ENCODE peak calls at places on chromosomes 1 and 21, in seven cellular contexts. J is tibial nerve, Y is gastrocnemius medialis, A is IMR-90, R is K562, M is testis, I is Peyer's patch. C is an unnamed sample.

GRCh38 chr1:119279441-119280415 is 88.9 kb upstream of the HAO2 start:
- DNase-seq in J (no peak), Y (no peak), A (peak; percentile 76), R (no peak), M (peak; percentile 62), I (no peak), C (no peak)

GRCh38 chr1:153525088-153525713 is 10.6 kb downstream of the S100A6 start:
- DNase-seq in J (no peak), Y (no peak), A (peak; percentile 60), R (no peak), M (peak; percentile 41), I (no peak), C (peak; percentile 56)

GRCh38 chr1:20111452-20111851 is 7.9 kb downstream of the PLA2G2D start:
- DNase-seq in J (no peak), Y (no peak), A (no peak), R (no peak), M (no peak), I (no peak), C (no peak)

GRCh38 chr1:43233631-43234030 is 36.2 kb upstream of the TMEM125 start:
- DNase-seq in J (no peak), Y (no peak), A (no peak), R (no peak), M (no peak), I (no peak), C (no peak)

GRCh38 chr21:33937146-33937545 is 21.5 kb upstream of the ATP5PO start:
- DNase-seq in J (no peak), Y (no peak), A (no peak), R (no peak), M (no peak), I (no peak), C (no peak)

GRCh38 chr1:8083739-8084484 is 57.8 kb upstream of the ERRFI1 start:
- DNase-seq in J (no peak), Y (no peak), A (peak; percentile 90), R (no peak), M (peak; percentile 66), I (no peak), C (no peak)

GRCh38 chr21:15249285-15249993 is 184.6 kb upstream of the NRIP1 start:
- DNase-seq in J (no peak), Y (no peak), A (peak; percentile 26), R (no peak), M (no peak), I (no peak), C (no peak)

GRCh38 chr1:185786524-185786923 is 52.3 kb downstream of the HMCN1 start:
- DNase-seq in J (no peak), Y (no peak), A (peak; percentile 38), R (no peak), M (no peak), I (no peak), C (no peak)

GRCh38 chr21:45421846-45422775 is 17.1 kb downstream of the COL18A1 start:
- DNase-seq in J (no peak), Y (no peak), A (no peak), R (no peak), M (no peak), I (no peak), C (peak; percentile 23)

GRCh38 chr1:31793086-31793485 is 22.7 kb downstream of the SPOCD1 start:
- DNase-seq in J (no peak), Y (no peak), A (no peak), R (no peak), M (no peak), I (no peak), C (peak; percentile 29)

DNA sequence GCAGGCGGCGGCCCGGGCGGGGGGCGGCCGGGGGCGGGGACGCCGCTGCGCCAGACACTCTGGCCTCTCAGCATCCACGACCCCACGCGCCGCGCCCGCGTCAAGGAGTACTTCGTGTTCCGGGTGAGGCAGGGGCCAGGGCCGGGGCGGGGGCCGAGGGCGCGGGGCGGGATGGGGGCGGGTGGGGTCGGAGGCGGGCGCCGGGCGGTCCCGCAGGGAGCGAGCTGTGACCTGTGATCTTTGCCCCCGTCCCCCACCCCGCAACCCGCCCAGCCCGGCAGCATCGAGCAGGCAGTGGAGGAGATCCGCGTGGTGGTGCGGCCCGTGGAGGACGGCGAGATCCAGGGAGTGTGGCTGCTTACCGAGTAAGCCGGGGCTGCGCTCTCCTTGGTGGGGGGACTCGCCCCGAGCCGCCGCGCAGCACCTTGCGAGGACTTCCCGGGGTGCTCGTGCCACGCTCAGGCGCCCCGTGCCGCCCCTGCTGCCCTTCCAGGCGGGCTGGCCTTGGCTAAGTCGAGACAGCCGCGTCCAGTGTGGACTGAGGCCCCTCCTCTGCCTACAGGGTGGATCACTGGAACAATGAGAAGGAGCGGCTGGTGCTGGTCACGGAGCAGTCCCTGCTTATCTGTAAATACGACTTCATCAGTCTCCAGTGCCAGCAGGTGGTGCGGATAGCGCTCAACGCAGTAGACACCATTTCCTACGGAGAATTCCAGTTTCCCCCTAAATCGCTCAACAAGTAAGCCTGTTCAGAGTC is 514 bp downstream of the TPRG1L start:
- DNase-seq in J (no peak), Y (no peak), A (peak; percentile 39), R (peak; percentile 81), M (peak; percentile 79), I (peak; percentile 89), C (no peak)
- TF ChIP-seq CTCF in J (no peak), Y (no peak), A (no peak), R (peak; percentile 31), M (no peak), I (no peak), C (no peak)

GRCh38 chr21:25506887-25507286 is 100.4 kb downstream of the MRPL39 start:
- DNase-seq in J (no peak), Y (no peak), A (peak; percentile 91), R (no peak), M (no peak), I (no peak), C (no peak)

GRCh38 chr21:25507522-25507921 is 99.8 kb downstream of the MRPL39 start:
- DNase-seq in J (no peak), Y (no peak), A (peak; percentile 23), R (no peak), M (no peak), I (no peak), C (no peak)

GRCh38 chr21:25508364-25508763 is 98.9 kb downstream of the MRPL39 start:
- DNase-seq in J (no peak), Y (no peak), A (peak; percentile 23), R (no peak), M (peak; percentile 19), I (no peak), C (no peak)

GRCh38 chr21:25512095-25513086 is 94.9 kb downstream of the MRPL39 start:
- DNase-seq in J (peak; percentile 37), Y (peak; percentile 28), A (no peak), R (no peak), M (peak; percentile 23), I (no peak), C (no peak)

GRCh38 chr21:25509862-25510261 is 97.4 kb downstream of the MRPL39 start:
- DNase-seq in J (no peak), Y (no peak), A (no peak), R (no peak), M (no peak), I (no peak), C (no peak)
- TF ChIP-seq POLR2A in J (no peak), Y (no peak), A (no peak), R (no peak), M (no peak), I (no peak), C (no peak)

DNA sequence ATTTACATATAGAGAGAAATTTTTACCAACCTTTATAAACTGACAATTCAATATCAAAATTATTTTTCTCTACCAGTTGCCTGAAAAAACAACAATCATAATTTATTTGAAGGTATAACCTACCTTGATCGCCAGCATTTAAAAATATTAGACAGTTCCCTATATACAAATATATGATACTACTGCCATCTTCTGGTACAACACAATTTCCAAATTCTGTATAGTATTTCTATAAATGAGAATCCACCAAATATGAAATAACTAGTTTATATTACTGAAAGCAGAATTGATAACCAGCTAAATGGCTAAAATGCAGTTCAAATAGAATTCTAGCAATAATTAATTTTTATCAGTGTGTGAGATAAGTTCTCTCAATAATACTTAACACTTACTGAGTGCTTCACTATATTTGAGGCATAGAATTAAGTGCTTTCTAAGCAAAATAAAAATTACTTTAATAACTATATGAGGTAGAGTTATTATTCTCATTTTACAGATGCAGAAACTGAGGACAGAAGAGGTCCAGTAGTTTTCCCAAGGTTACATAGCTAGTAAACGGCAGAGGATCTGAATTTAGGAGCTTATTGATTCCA is 75.6 kb downstream of the PIGK start:
- DNase-seq in J (no peak), Y (no peak), A (peak; percentile 1), R (no peak), M (no peak), I (no peak), C (no peak)
- TF ChIP-seq CTCF in J (no peak), Y (no peak), A (peak; percentile 45), R (no peak), M (no peak), I (peak; percentile 11), C (no peak)

GRCh38 chr1:186983327-186983726 is 154.6 kb downstream of the PLA2G4A start:
- DNase-seq in J (no peak), Y (no peak), A (peak; percentile 98), R (no peak), M (no peak), I (no peak), C (peak; percentile 37)

GRCh38 chr1:186982116-186982515 is 153.4 kb downstream of the PLA2G4A start:
- DNase-seq in J (no peak), Y (no peak), A (no peak), R (no peak), M (no peak), I (no peak), C (no peak)

GRCh38 chr1:186977266-186977957 is 148.7 kb downstream of the PLA2G4A start:
- DNase-seq in J (no peak), Y (no peak), A (no peak), R (no peak), M (no peak), I (no peak), C (no peak)

GRCh38 chr1:186978596-186979556 is 150.1 kb downstream of the PLA2G4A start:
- DNase-seq in J (no peak), Y (no peak), A (no peak), R (no peak), M (no peak), I (no peak), C (no peak)

GRCh38 chr1:186980400-186980799 is 151.7 kb downstream of the PLA2G4A start:
- DNase-seq in J (no peak), Y (no peak), A (no peak), R (no peak), M (no peak), I (no peak), C (no peak)
- TF ChIP-seq POLR2A in J (no peak), Y (no peak), A (no peak), R (no peak), M (no peak), I (no peak), C (no peak)

GRCh38 chr1:39720094-39720999 is 18.3 kb upstream of the PPIE start:
- DNase-seq in J (no peak), Y (peak; percentile 46), A (peak; percentile 66), R (peak; percentile 48), M (no peak), I (no peak), C (no peak)
- TF ChIP-seq CTCF in J (peak; percentile 69), Y (peak; percentile 79), A (peak; percentile 82), R (peak; percentile 64), M (peak; percentile 59), I (peak; percentile 82), C (peak; percentile 79)

C was measured in ovary.